ENCODE peak calls at places on chromosome 18, in five cellular contexts. W, T, B, Z and J are unnamed samples.

GRCh38 chr18:4842287-4842686 is 354.8 kb downstream of the AKAIN1 start:
- DNase-seq in W (no peak), T (no peak), B (no peak), Z (no peak), J (no peak)

GRCh38 chr18:36153203-36153602 is 23.5 kb downstream of the ELP2 start:
- DNase-seq in W (no peak), T (no peak), B (no peak), Z (no peak), J (no peak)

GRCh38 chr18:61782545-61782944 is 110.3 kb downstream of the RNF152 start:
- DNase-seq in W (no peak), T (no peak), B (no peak), Z (no peak), J (no peak)

GRCh38 chr18:9353596-9353995 is 19.0 kb downstream of the TWSG1 start:
- DNase-seq in W (no peak), T (no peak), B (no peak), Z (no peak), J (no peak)

GRCh38 chr18:10099539-10100140 is 185.8 kb downstream of the VAPA start:
- DNase-seq in W (no peak), T (no peak), B (no peak), Z (no peak), J (no peak)

GRCh38 chr18:32177530-32177929 is 12.3 kb upstream of the MEP1B start:
- DNase-seq in W (no peak), T (no peak), B (no peak), Z (no peak), J (no peak)

GRCh38 chr18:73462092-73462491 is 594.3 kb upstream of the NETO1 start:
- DNase-seq in W (no peak), T (no peak), B (no peak), Z (no peak), J (no peak)

GRCh38 chr18:70182548-70182947 is 22.9 kb downstream of the RTTN start:
- DNase-seq in W (no peak), T (no peak), B (no peak), Z (no peak), J (no peak)

GRCh38 chr18:36181898-36182506 is 5.3 kb upstream of the MOCOS start:
- DNase-seq in W (no peak), T (no peak), B (no peak), Z (no peak), J (no peak)

GRCh38 chr18:5518179-5518770 is 25.5 kb downstream of the EPB41L3 start:
- DNase-seq in W (no peak), T (no peak), B (no peak), Z (no peak), J (no peak)

GRCh38 chr18:48842259-48843061 is 108.3 kb downstream of the SMAD7 start:
- DNase-seq in W (no peak), T (no peak), B (no peak), Z (no peak), J (no peak)

GRCh38 chr18:13407484-13407883 is 188.9 kb downstream of the LDLRAD4 start:
- DNase-seq in W (peak), T (no peak), B (no peak), Z (no peak), J (no peak)

GRCh38 chr18:8337216-8337615 is 272.0 kb upstream of the RAB12 start:
- DNase-seq in W (no peak), T (no peak), B (no peak), Z (no peak), J (no peak)

GRCh38 chr18:13437801-13438506 is 219.4 kb downstream of the LDLRAD4 start:
- DNase-seq in W (no peak), T (no peak), B (no peak), Z (no peak), J (no peak)

GRCh38 chr18:12960395-12960794 is 12.6 kb downstream of the SEH1L start:
- DNase-seq in W (no peak), T (no peak), B (no peak), Z (no peak), J (no peak)

GRCh38 chr18:55694291-55694690 is 106.3 kb upstream of the TCF4 start:
- DNase-seq in W (no peak), T (no peak), B (peak), Z (no peak), J (no peak)

GRCh38 chr18:3873211-3873610 is 423.2 kb downstream of the TGIF1 start:
- DNase-seq in W (no peak), T (no peak), B (no peak), Z (no peak), J (no peak)

GRCh38 chr18:47730795-47731194 is 199.7 kb downstream of the SMAD2 start:
- DNase-seq in W (no peak), T (no peak), B (no peak), Z (no peak), J (no peak)